ENCODE peak calls at places on chromosomes 6 and 20, in nine cellular contexts. M is left ventricle myocardium inferior; O is left cardiac atrium; N is iPS-NIHi11; S is uterus; P is activated CD4-positive, alpha-beta T cell treated with anti-CD3 and anti-CD28 coated beads, Interleukin-2, amount 10 ng/mL, durations not matched to agents 7 days and 5 days; D is nucleus accumbens; K is AG10803; U is effector memory CD8-positive, alpha-beta T cell. W is an unnamed sample.

GRCh38 chr6:5684320-5684719 is 322.4 kb downstream of the NRN1 start:
- DNase-seq in N (no peak), K (peak; percentile 38), M (no peak), U (no peak), D (no peak), O (no peak), P (no peak), S (no peak), W (no peak)

GRCh38 chr6:152338335-152339125 is 298.6 kb downstream of the SYNE1 start:
- DNase-seq in S (peak; percentile 69), U (peak; percentile 49), P (peak; percentile 66), N (peak; percentile 39), K (peak; percentile 26), D (no peak), O (peak; percentile 52), M (peak; percentile 70), W (peak; percentile 49)

GRCh38 chr20:23200914-23201313 is 114.8 kb upstream of the CD93 start:
- DNase-seq in S (no peak), O (peak; percentile 28), D (no peak), N (peak; percentile 72), K (no peak), U (no peak), M (no peak), P (no peak), W (no peak)

GRCh38 chr6:87926072-87926471 is 121.6 kb upstream of the SPACA1 start:
- DNase-seq in M (no peak), P (no peak), D (no peak), N (no peak), U (no peak), O (no peak), K (no peak), S (no peak), W (no peak)

GRCh38 chr6:24721461-24722215 is 2.7 kb upstream of the C6orf62 start:
- DNase-seq in P (peak; percentile 89), M (peak; percentile 87), N (peak; percentile 70), D (no peak), K (no peak), U (no peak), S (no peak), O (peak; percentile 90), W (no peak)

GRCh38 chr6:166330612-166331011 is 11.7 kb downstream of the SFT2D1 start:
- DNase-seq in M (peak; percentile 61), P (no peak), D (no peak), O (peak; percentile 60), N (peak; percentile 85), S (no peak), K (no peak), U (no peak), W (peak; percentile 86)

GRCh38 chr6:100167585-100167984 is 173.6 kb upstream of the MCHR2 start:
- DNase-seq in D (no peak), M (no peak), U (no peak), P (no peak), N (peak; percentile 14), S (no peak), K (no peak), O (no peak), W (no peak)

GRCh38 chr20:40638414-40638813 is 50.6 kb downstream of the MAFB start:
- DNase-seq in O (no peak), D (no peak), S (no peak), K (no peak), N (no peak), M (no peak), P (no peak), U (no peak), W (no peak)

GRCh38 chr6:151240036-151240685 is 394 bp downstream of the AKAP12 start:
- DNase-seq in O (peak; percentile 85), N (peak; percentile 92), M (peak; percentile 84), K (peak; percentile 58), P (peak; percentile 32), U (no peak), S (peak; percentile 85), D (peak; percentile 33), W (peak; percentile 19)

GRCh38 chr20:60999256-60999655 is 252.8 kb upstream of the CDH4 start:
- DNase-seq in P (no peak), M (no peak), D (no peak), S (no peak), N (no peak), O (no peak), K (peak; percentile 51), U (no peak), W (no peak)

GRCh38 chr20:6920991-6921613 is 153.6 kb downstream of the BMP2 start:
- DNase-seq in M (no peak), U (no peak), N (no peak), D (no peak), S (no peak), O (no peak), K (no peak), P (no peak), W (peak; percentile 33)

GRCh38 chr20:61252601-61253263 is 671 bp downstream of the CDH4 start:
- DNase-seq in U (no peak), S (no peak), O (no peak), M (no peak), D (no peak), N (peak; percentile 53), P (no peak), K (peak; percentile 38), W (no peak)

GRCh38 chr6:138795809-138796469 is at the start of gene ECT2L:
- DNase-seq in P (no peak), N (peak; percentile 81), D (no peak), K (peak; percentile 43), U (no peak), M (peak; percentile 86), S (peak; percentile 85), O (peak; percentile 87), W (no peak)

GRCh38 chr20:16462711-16463110 is 110.5 kb downstream of the KIF16B start:
- DNase-seq in P (no peak), N (no peak), M (no peak), O (no peak), U (no peak), S (no peak), D (no peak), K (no peak), W (no peak)

GRCh38 chr20:32333181-32333987 is 24.7 kb upstream of the ASXL1 start:
- DNase-seq in M (no peak), U (no peak), P (no peak), O (no peak), K (no peak), N (no peak), S (no peak), D (no peak), W (no peak)

GRCh38 chr6:36788768-36789167 is 50.5 kb downstream of the CPNE5 start:
- DNase-seq in N (no peak), M (no peak), S (no peak), D (peak; percentile 30), K (no peak), P (peak; percentile 17), O (no peak), U (no peak), W (no peak)

GRCh38 chr6:85041376-85041775 is 277.0 kb upstream of the TBX18 start:
- DNase-seq in P (no peak), K (no peak), U (no peak), M (no peak), N (no peak), S (no peak), O (no peak), D (no peak), W (no peak)

GRCh38 chr6:42232035-42232434 is 14.4 kb upstream of the MRPS10 start:
- DNase-seq in D (no peak), S (no peak), K (no peak), U (no peak), P (no peak), O (no peak), M (no peak), N (no peak), W (no peak)

GRCh38 chr6:44122821-44123220 is 4.4 kb downstream of the MRPL14 start:
- DNase-seq in K (peak; percentile 71), P (peak; percentile 54), O (no peak), U (no peak), S (no peak), N (no peak), M (no peak), D (no peak), W (no peak)

GRCh38 chr6:101851911-101852310 is 458.4 kb downstream of the GRIK2 start:
- DNase-seq in O (no peak), S (no peak), K (peak; percentile 63), U (no peak), M (no peak), P (no peak), N (no peak), D (no peak), W (no peak)

GRCh38 chr6:81792826-81793225 is 40.3 kb upstream of the TENT5A start:
- DNase-seq in M (no peak), O (no peak), N (no peak), K (no peak), S (no peak), U (no peak), D (no peak), P (no peak), W (no peak)

GRCh38 chr6:2978923-2979322 is 7.6 kb upstream of the SERPINB6 start:
- DNase-seq in O (no peak), N (no peak), U (no peak), M (no peak), S (no peak), K (no peak), D (no peak), P (no peak), W (no peak)

GRCh38 chr6:42041131-42042055 is 8.9 kb upstream of the TAF8 start:
- DNase-seq in O (no peak), N (no peak), P (no peak), S (no peak), U (no peak), M (peak; percentile 58), D (no peak), K (no peak), W (no peak)

GRCh38 chr6:41914869-41915268 is 6.1 kb downstream of the MED20 start:
- DNase-seq in O (no peak), U (no peak), S (no peak), K (no peak), M (no peak), D (no peak), P (no peak), N (no peak), W (no peak)

GRCh38 chr20:48928832-48929725 is 7.6 kb downstream of the ARFGEF2 start:
- DNase-seq in P (no peak), D (no peak), O (peak; percentile 32), U (no peak), K (peak; percentile 78), N (no peak), S (no peak), M (no peak), W (no peak)

W was measured in globus pallidus.